ENCODE peak calls at places on chromosome 4, in four cellular contexts. A is K562, K is GM12878, Q is SK-N-SH. Y is an unnamed sample.

GRCh38 chr4:184769285-184769825 is 35.5 kb upstream of the CENPU start:
- DNase-seq in K (no peak), A (no peak), Q (no peak), Y (no peak)

GRCh38 chr4:36235306-36235705 is 9.0 kb downstream of the ARAP2 start:
- DNase-seq in A (no peak), K (no peak), Q (no peak), Y (no peak)

GRCh38 chr4:56330691-56331090 is 56.6 kb downstream of the AASDH start:
- DNase-seq in Q (no peak), K (no peak), A (no peak), Y (no peak)

GRCh38 chr4:107034982-107035710 is 967 bp downstream of the DKK2 start:
- DNase-seq in K (no peak), A (no peak), Q (peak; percentile 53), Y (peak; percentile 49)

GRCh38 chr4:88158360-88159136 is at the start of gene ABCG2:
- DNase-seq in K (no peak), A (peak; percentile 72), Q (peak; percentile 65), Y (peak; percentile 60)

GRCh38 chr4:68148795-68149685 is 19.4 kb upstream of the TMPRSS11F start:
- DNase-seq in K (no peak), A (no peak), Q (no peak), Y (no peak)

GRCh38 chr4:108622022-108622421 is 1.6 kb downstream of the RPL34 start:
- DNase-seq in Q (no peak), A (no peak), K (no peak), Y (no peak)

GRCh38 chr4:10196191-10196590 is 79.6 kb upstream of the WDR1 start:
- DNase-seq in K (no peak), A (no peak), Q (no peak), Y (no peak)

GRCh38 chr4:153497988-153498967 is 32.1 kb downstream of the TMEM131L start:
- DNase-seq in Q (no peak), K (peak; percentile 72), A (no peak), Y (no peak)

DNA sequence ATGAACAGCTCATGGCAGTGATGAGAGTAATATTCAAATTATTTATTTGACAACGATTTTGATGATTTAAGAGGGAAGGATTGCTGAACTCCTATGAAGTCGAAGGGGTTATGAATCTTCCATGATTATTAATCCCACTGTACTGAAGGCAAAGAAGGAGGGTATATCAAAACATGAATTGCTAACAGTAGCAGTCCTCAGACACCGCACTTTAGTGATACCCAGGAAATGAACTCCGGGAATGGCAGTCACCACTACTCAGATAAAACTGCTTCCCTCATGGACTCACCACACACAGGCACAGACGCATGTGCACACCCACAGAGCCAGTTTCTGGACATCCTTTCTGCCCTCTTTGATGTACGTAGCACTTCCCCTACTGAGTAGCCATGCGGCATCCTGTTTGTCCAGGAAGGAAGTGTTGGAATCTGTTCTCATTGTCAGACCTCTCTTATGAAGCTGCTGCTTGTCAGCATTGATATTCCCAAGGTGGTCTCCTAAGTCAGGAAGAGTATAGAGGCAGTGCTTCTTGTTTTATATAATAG is 95.7 kb downstream of the DCLK2 start:
- DNase-seq in Q (no peak), A (no peak), K (no peak), Y (no peak)
- TF ChIP-seq USF1 in Q (no peak), A (no peak), K (no peak), Y (no peak)

GRCh38 chr4:103052145-103052544 is 24.4 kb downstream of the SLC9B2 start:
- DNase-seq in A (no peak), K (no peak), Q (no peak), Y (no peak)

GRCh38 chr4:103044183-103044582 is 24.7 kb upstream of the SLC9B1 start:
- DNase-seq in K (no peak), Q (no peak), A (no peak), Y (no peak)

GRCh38 chr4:103050736-103051436 is 25.7 kb downstream of the SLC9B2 start:
- DNase-seq in Q (no peak), A (no peak), K (no peak), Y (no peak)

GRCh38 chr4:103046416-103047290 is 27.1 kb upstream of the SLC9B1 start:
- DNase-seq in Q (peak; percentile 34), K (no peak), A (peak; percentile 63), Y (peak; percentile 37)
- TF ChIP-seq USF1 in Q (no peak), K (no peak), A (no peak), Y (no peak)

GRCh38 chr4:101291198-101291597 is 56.1 kb downstream of the PPP3CA start:
- DNase-seq in Q (no peak), A (no peak), K (no peak), Y (no peak)
- TF ChIP-seq USF1 in Q (no peak), A (no peak), K (no peak), Y (no peak)

GRCh38 chr4:87060957-87061356 is 126.1 kb downstream of the AFF1 start:
- DNase-seq in Q (no peak), A (no peak), K (no peak), Y (no peak)
- TF ChIP-seq USF1 in Q (no peak), A (no peak), K (no peak), Y (no peak)

DNA sequence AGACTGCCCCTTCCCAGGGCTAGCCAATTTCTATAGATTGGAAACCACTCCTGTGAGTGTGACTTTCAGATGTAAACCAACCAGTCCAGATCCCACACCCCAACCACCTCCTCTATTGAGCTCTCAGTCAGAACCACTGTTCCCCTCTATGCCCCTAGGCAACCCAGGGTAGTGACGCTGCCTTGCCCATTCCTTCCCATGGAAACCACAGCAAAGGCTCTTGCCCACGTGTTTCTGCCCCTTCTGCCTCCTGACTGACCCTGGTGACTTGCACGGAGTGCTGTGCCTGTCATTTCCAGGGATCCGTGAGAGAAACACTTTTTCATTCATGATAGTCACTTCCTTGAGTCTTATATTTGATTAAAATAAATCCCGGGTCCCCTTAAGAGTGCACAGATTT is 32.4 kb downstream of the CYTL1 start:
- DNase-seq in A (no peak), K (no peak), Q (no peak), Y (no peak)
- TF ChIP-seq USF1 in A (no peak), K (no peak), Q (no peak), Y (no peak)

GRCh38 chr4:152273343-152273742 is 262.5 kb downstream of the FBXW7 start:
- DNase-seq in Q (no peak), K (no peak), A (no peak), Y (no peak)
- TF ChIP-seq USF1 in Q (no peak), K (no peak), A (no peak), Y (no peak)

GRCh38 chr4:82780398-82781231 is 18.0 kb downstream of the SCD5 start:
- DNase-seq in A (no peak), K (no peak), Q (peak; percentile 69), Y (peak; percentile 25)
- TF ChIP-seq USF1 in A (no peak), K (no peak), Q (no peak), Y (no peak)

GRCh38 chr4:183602444-183603102 is 56.4 kb downstream of the RWDD4 start:
- DNase-seq in Q (no peak), A (no peak), K (no peak), Y (no peak)
- TF ChIP-seq USF1 in Q (no peak), A (no peak), K (no peak), Y (no peak)